ENCODE peak calls at places on chromosome 22, in four cellular contexts. S, Y, D and N are unnamed samples.

GRCh38 chr22:50246242-50247175 is 1.7 kb upstream of the TUBGCP6 start:
- DNase-seq in D (no peak), Y (no peak), S (no peak), N (no peak)

GRCh38 chr22:28002863-28003565 is 84.0 kb upstream of the PITPNB start:
- DNase-seq in D (no peak), S (no peak), Y (no peak), N (no peak)

GRCh38 chr22:27336151-27337090 is 465.1 kb downstream of the MN1 start:
- DNase-seq in S (peak), Y (no peak), D (no peak), N (no peak)

GRCh38 chr22:29799217-29799680 is 32.1 kb downstream of the UQCR10 start:
- DNase-seq in D (peak), Y (no peak), S (peak), N (peak)

GRCh38 chr22:44479662-44480061 is 18.4 kb downstream of the RTL6 start:
- DNase-seq in D (no peak), Y (no peak), S (no peak), N (no peak)

GRCh38 chr22:44347549-44347948 is 34.8 kb upstream of the SHISAL1 start:
- DNase-seq in S (no peak), Y (no peak), D (no peak), N (no peak)

GRCh38 chr22:30605449-30606110 is 1.4 kb upstream of the TCN2 start:
- DNase-seq in S (peak), D (peak), Y (peak), N (no peak)

GRCh38 chr22:20810645-20811044 is 36.7 kb downstream of the SERPIND1 start:
- DNase-seq in Y (peak), D (no peak), S (no peak), N (no peak)

GRCh38 chr22:45964372-45964771 is 12.6 kb downstream of the WNT7B start:
- DNase-seq in D (no peak), Y (no peak), S (no peak), N (no peak)

GRCh38 chr22:46057762-46058420 is 80.9 kb upstream of the WNT7B start:
- DNase-seq in Y (no peak), D (peak), S (peak), N (peak)

GRCh38 chr22:38866399-38867123 is 5.5 kb downstream of the CBX6 start:
- DNase-seq in Y (no peak), S (no peak), D (peak), N (no peak)

GRCh38 chr22:45426387-45426786 is 12.9 kb downstream of the RIBC2 start:
- DNase-seq in D (no peak), Y (no peak), S (no peak), N (no peak)

GRCh38 chr22:24758164-24758799 is 16.2 kb downstream of the PIWIL3 start:
- DNase-seq in D (no peak), S (peak), Y (peak), N (no peak)

GRCh38 chr22:43969021-43969878 is 14.0 kb downstream of the SAMM50 start:
- DNase-seq in D (no peak), Y (no peak), S (no peak), N (no peak)

GRCh38 chr22:48486163-48486957 is 1341.3 kb downstream of the BRD1 start:
- DNase-seq in S (no peak), Y (no peak), D (no peak), N (no peak)

GRCh38 chr22:46638601-46639431 is 18.6 kb downstream of the GRAMD4 start:
- DNase-seq in Y (no peak), S (no peak), D (no peak), N (no peak)

GRCh38 chr22:36687516-36687915 is 16.0 kb downstream of the CACNG2 start:
- DNase-seq in D (no peak), Y (no peak), S (no peak), N (no peak)

GRCh38 chr22:49994361-49995058 is 18.1 kb downstream of the IL17REL start:
- DNase-seq in Y (no peak), D (peak), S (no peak), N (no peak)

GRCh38 chr22:21622624-21623401 is 7.0 kb downstream of the YDJC start:
- DNase-seq in Y (no peak), S (no peak), D (no peak), N (no peak)

GRCh38 chr22:37021710-37022482 is 2.4 kb downstream of the MPST start:
- DNase-seq in Y (peak), D (no peak), S (peak), N (no peak)

GRCh38 chr22:43228330-43228729 is 41.4 kb upstream of the TTLL12 start:
- DNase-seq in D (no peak), Y (peak), S (peak), N (no peak)

GRCh38 chr22:48632641-48633246 is 1194.9 kb downstream of the BRD1 start:
- DNase-seq in D (no peak), Y (no peak), S (no peak), N (no peak)

GRCh38 chr22:50294319-50294656 is 13.2 kb downstream of the PLXNB2 start:
- DNase-seq in S (peak), Y (no peak), D (no peak), N (no peak)

GRCh38 chr22:19874307-19875060 is 19.8 kb upstream of the GNB1L start:
- DNase-seq in Y (peak), D (peak), S (peak), N (peak)

GRCh38 chr22:31133911-31134310 is 6.4 kb downstream of the PLA2G3 start:
- DNase-seq in D (no peak), S (no peak), Y (no peak), N (no peak)

GRCh38 chr22:25069758-25070461 is 117.4 kb downstream of the KIAA1671 start:
- DNase-seq in S (no peak), Y (peak), D (no peak), N (no peak)

GRCh38 chr22:50445071-50445879 is 29.6 kb downstream of the SBF1 start:
- DNase-seq in D (no peak), Y (peak), S (no peak), N (no peak)

GRCh38 chr22:36771376-36772063 is 4.4 kb downstream of the IFT27 start:
- DNase-seq in Y (no peak), D (peak), S (no peak), N (peak)

GRCh38 chr22:30565341-30565740 is 9.1 kb downstream of the GAL3ST1 start:
- DNase-seq in S (no peak), Y (no peak), D (no peak), N (no peak)

GRCh38 chr22:46090631-46091201 is 59.6 kb upstream of the PPARA start:
- DNase-seq in D (no peak), S (peak), Y (no peak), N (no peak)

GRCh38 chr22:29369460-29369859 is 18.9 kb downstream of the AP1B1 start:
- DNase-seq in D (peak), S (peak), Y (no peak), N (no peak)

GRCh38 chr22:44450503-44450902 is 47.5 kb downstream of the RTL6 start:
- DNase-seq in D (no peak), S (no peak), Y (no peak), N (no peak)

GRCh38 chr22:48222742-48223487 is 1460.5 kb downstream of the TBC1D22A start:
- DNase-seq in Y (no peak), D (no peak), S (no peak), N (no peak)